ENCODE peak calls at places on chromosomes 1 and 21, in six cellular contexts. Y is CD4-positive, alpha-beta T cell; M is right lobe of liver; B is effector memory CD8-positive, alpha-beta T cell; D is progenitor cell of endocrine pancreas; U is fibroblast of lung. E is an unnamed sample.

GRCh38 chr1:92747735-92748134 is 37.2 kb downstream of the EVI5 start:
- DNase-seq in M (no peak), D (no peak), Y (no peak), U (peak; percentile 42), B (no peak), E (no peak)

GRCh38 chr1:54407201-54407956 is 1.2 kb upstream of the SSBP3 start:
- DNase-seq in Y (peak; percentile 35), M (peak; percentile 82), B (peak; percentile 59), D (peak; percentile 47), U (peak; percentile 91), E (peak; percentile 60)

GRCh38 chr21:15383588-15383987 is 318.8 kb upstream of the NRIP1 start:
- DNase-seq in B (no peak), D (no peak), U (no peak), Y (no peak), M (no peak), E (no peak)

GRCh38 chr1:175198332-175198731 is 5.8 kb upstream of the KIAA0040 start:
- DNase-seq in M (no peak), U (peak; percentile 34), B (no peak), Y (no peak), D (no peak), E (no peak)

GRCh38 chr1:175317795-175318194 is 125.2 kb upstream of the KIAA0040 start:
- DNase-seq in B (no peak), Y (no peak), D (no peak), M (no peak), U (no peak), E (no peak)

GRCh38 chr21:36200089-36200561 is 43.5 kb downstream of the DOP1B start:
- DNase-seq in U (no peak), D (no peak), Y (no peak), B (no peak), M (peak; percentile 62), E (no peak)

GRCh38 chr1:232767381-232768074 is 37.7 kb upstream of the MAP10 start:
- DNase-seq in U (peak; percentile 90), Y (no peak), D (no peak), B (no peak), M (no peak), E (no peak)

GRCh38 chr1:98704474-98704873 is 43.0 kb downstream of the SNX7 start:
- DNase-seq in U (peak; percentile 66), D (no peak), M (no peak), Y (no peak), B (no peak), E (no peak)

GRCh38 chr1:29808141-29808995 is 572.0 kb downstream of the PTPRU start:
- DNase-seq in U (no peak), M (peak; percentile 10), Y (no peak), B (no peak), D (peak; percentile 5), E (no peak)

GRCh38 chr1:70874063-70874462 is 173.6 kb downstream of the PTGER3 start:
- DNase-seq in Y (no peak), U (no peak), M (no peak), D (no peak), B (no peak), E (no peak)

E was measured in activated T-helper 1 cell treated with anti-CD3 and anti-CD28 coated beads, Interleukin-12 subunit alpha, Interleukin-12 subunit beta, Interleukin-2, Interleukin-4 antibody, amounts not matched to agents 30 ng/mL and 10 ng/mL and 1 ng/mL, durations not matched to agents 14 hours and 24 hours and 36 hours.